ENCODE peak calls at places on chromosome 2, in nine cellular contexts. K, P, Z, H, L, N, V, R and Q are unnamed samples. For H3K36me3 and H3K27me3, the result is how much of the 10 kb centered on the place peaks cover.

GRCh38 chr2:102366406-102367112 is 11.0 kb downstream of the IL18R1 start:
- DNase-seq in L (no peak), Z (no peak), P (no peak), H (peak), N (no peak), V (peak), K (no peak), R (no peak), Q (no peak)

GRCh38 chr2:62293490-62294212 is 97.7 kb downstream of the B3GNT2 start:
- DNase-seq in K (peak), Z (peak), R (peak), P (peak), V (peak), N (no peak), L (peak), H (no peak), Q (peak)

GRCh38 chr2:239315308-239315707 is 85.5 kb downstream of the HDAC4 start:
- DNase-seq in R (no peak), L (no peak), N (no peak), Z (no peak), P (peak), K (no peak), H (no peak), V (no peak), Q (no peak)

GRCh38 chr2:15415748-15416147 is 145.4 kb downstream of the NBAS start:
- DNase-seq in H (no peak), R (no peak), K (no peak), N (no peak), Z (no peak), P (no peak), V (no peak), L (no peak), Q (no peak)

GRCh38 chr2:157587576-157587975 is 41.1 kb downstream of the ACVR1C start:
- DNase-seq in L (no peak), V (no peak), R (no peak), P (no peak), K (no peak), H (no peak), N (no peak), Z (no peak), Q (no peak)

GRCh38 chr2:215917953-215918620 is 95.3 kb downstream of the MREG start:
- DNase-seq in L (no peak), K (no peak), R (no peak), H (no peak), V (peak), P (no peak), N (peak), Z (no peak), Q (no peak)

GRCh38 chr2:99911711-99912110 is 230.7 kb downstream of the AFF3 start:
- DNase-seq in Z (no peak), L (no peak), K (no peak), N (no peak), P (no peak), V (no peak), R (no peak), H (no peak), Q (no peak)

GRCh38 chr2:149160701-149161217 is 122.3 kb downstream of the LYPD6B start:
- DNase-seq in L (no peak), H (peak), V (peak), R (no peak), Z (no peak), N (no peak), K (no peak), P (no peak), Q (no peak)

GRCh38 chr2:45170191-45170975 is 161.1 kb upstream of the SIX2 start:
- DNase-seq in K (no peak), N (no peak), H (no peak), L (no peak), Z (peak), R (no peak), V (peak), P (no peak), Q (peak)

DNA sequence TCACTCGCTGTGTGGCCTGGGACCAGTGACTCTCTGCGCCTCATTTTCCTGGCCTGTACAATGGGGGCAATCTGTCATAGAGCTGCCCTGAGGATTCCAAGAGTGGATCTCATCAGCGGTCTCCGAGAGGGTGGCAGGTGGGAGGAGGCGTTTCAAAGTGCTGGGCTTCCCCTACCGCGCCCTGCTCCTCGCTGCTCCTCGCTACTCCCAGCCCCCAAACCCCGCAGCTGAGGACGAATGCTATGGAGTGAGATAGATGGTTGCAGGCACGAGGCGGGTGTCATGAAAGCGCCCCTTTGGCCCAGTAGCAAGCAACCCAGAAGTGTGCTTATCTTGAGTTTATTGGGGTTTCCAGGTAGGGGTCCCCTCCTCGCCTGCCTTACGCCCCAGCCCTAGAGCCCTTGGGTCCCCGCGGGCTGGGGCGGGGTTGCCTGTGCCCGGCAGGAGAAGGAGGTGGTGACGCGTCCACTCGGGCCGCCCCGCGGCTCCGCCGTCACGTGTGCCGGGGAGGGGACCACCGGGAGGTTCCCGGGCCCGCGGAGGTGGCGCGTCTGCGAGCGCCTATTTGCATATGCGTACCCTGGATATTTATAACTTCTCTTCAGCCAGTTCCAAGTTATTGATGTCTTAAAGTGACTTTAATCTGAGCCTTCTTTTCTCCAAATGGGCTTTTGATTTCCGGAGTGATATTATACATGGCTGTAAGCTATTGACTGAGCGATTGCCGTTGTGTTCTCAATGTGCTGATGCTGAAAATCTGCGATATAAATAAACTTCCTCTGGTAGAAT is 263.8 kb downstream of the ATAD2B start:
- DNase-seq in L (no peak), R (peak), V (no peak), P (peak), H (no peak), N (no peak), Z (peak), K (no peak), Q (no peak)
- H3K4me3 ChIP-seq in L (peak), R (no peak), V (no peak), P (peak), H (no peak), N (no peak), Z (peak), K (no peak), Q (no peak)

GRCh38 chr2:68134554-68134953 is 23.1 kb upstream of the PNO1 start:
- DNase-seq in L (no peak), P (no peak), V (no peak), Z (no peak), K (no peak), R (no peak), H (no peak), N (no peak), Q (no peak)

GRCh38 chr2:68135448-68136320 is 22.0 kb upstream of the PNO1 start:
- DNase-seq in P (no peak), Z (no peak), R (no peak), K (no peak), H (no peak), N (no peak), L (no peak), V (no peak), Q (no peak)

GRCh38 chr2:68134120-68134519 is 23.6 kb upstream of the PNO1 start:
- DNase-seq in V (no peak), H (no peak), R (no peak), N (no peak), P (no peak), Z (no peak), K (no peak), L (no peak), Q (no peak)
- H3K36me3 ChIP-seq in V (under half), H (under half), R (under half), N (under half), P (under half), Z (under half), K (under half), L (under half), Q (under half)

GRCh38 chr2:50344509-50345106 is 687.3 kb downstream of the NRXN1 start:
- DNase-seq in N (no peak), P (no peak), R (no peak), V (no peak), H (no peak), K (no peak), Z (peak), L (no peak), Q (no peak)
- H3K27me3 ChIP-seq in N (under half), P (under half), R (under half), V (under half), H (under half), K (under half), Z (under half), L (under half), Q (under half)

GRCh38 chr2:39492095-39492590 is 55.1 kb upstream of the MAP4K3 start:
- DNase-seq in N (peak), H (no peak), R (no peak), P (no peak), L (no peak), K (peak), Z (no peak), V (peak), Q (peak)
- H3K4me3 ChIP-seq in N (no peak), H (no peak), R (no peak), P (no peak), L (no peak), K (no peak), Z (no peak), V (peak), Q (no peak)

GRCh38 chr2:112658301-112658700 is 12.6 kb downstream of the SLC20A1 start:
- DNase-seq in H (no peak), V (no peak), Z (no peak), R (no peak), K (no peak), L (no peak), P (no peak), N (no peak), Q (no peak)
- H3K36me3 ChIP-seq in H (half or more), V (under half), Z (half or more), R (under half), K (half or more), L (half or more), P (under half), N (half or more), Q (half or more)

GRCh38 chr2:85753035-85753524 is 711 bp upstream of the ATOH8 start:
- DNase-seq in K (no peak), R (no peak), H (no peak), L (no peak), P (no peak), V (no peak), N (no peak), Z (peak), Q (no peak)

GRCh38 chr2:85750509-85751299 is 3.1 kb upstream of the ATOH8 start:
- DNase-seq in K (peak), Z (peak), L (peak), R (peak), H (peak), P (peak), N (peak), V (no peak), Q (peak)

GRCh38 chr2:85751300-85751575 is 2.6 kb upstream of the ATOH8 start:
- DNase-seq in L (no peak), K (no peak), V (no peak), H (no peak), Z (no peak), N (no peak), P (no peak), R (no peak), Q (no peak)

GRCh38 chr2:85753525-85754312 is at the start of gene ATOH8:
- DNase-seq in P (peak), K (peak), L (peak), N (peak), H (no peak), V (peak), Z (peak), R (peak), Q (peak)

DNA sequence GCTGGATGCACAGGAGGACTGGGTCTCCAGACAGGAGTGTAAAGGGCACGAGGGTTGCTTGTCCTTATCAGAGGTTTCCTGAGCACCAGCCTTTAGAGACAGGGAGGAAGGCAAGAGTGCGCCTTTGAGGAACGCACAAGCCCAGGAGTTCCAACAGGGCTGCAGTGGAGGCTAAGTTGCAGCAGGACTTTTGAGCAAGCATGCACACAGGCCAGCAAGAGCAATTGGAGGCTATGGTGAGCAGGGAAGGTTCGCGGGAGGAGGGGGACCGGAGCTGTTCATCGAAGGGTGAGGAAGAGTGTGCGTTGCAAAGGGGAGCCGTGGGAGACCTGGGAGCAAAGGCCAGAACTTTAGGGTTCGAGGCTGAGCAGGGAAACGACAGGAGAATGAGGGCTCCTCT is 2.2 kb upstream of the ATOH8 start:
- DNase-seq in P (no peak), V (no peak), L (no peak), H (no peak), R (no peak), N (no peak), K (no peak), Z (no peak), Q (no peak)
- H3K27me3 ChIP-seq in P (under half), V (under half), L (under half), H (under half), R (under half), N (under half), K (half or more), Z (half or more), Q (under half)

GRCh38 chr2:207683879-207684627 is 27.4 kb upstream of the CCNYL1 start:
- DNase-seq in Z (no peak), L (no peak), N (peak), H (no peak), R (no peak), V (no peak), K (peak), P (no peak), Q (peak)

GRCh38 chr2:207676827-207677354 is 34.5 kb upstream of the CCNYL1 start:
- DNase-seq in K (peak), Z (no peak), L (no peak), P (no peak), V (peak), N (peak), H (no peak), R (no peak), Q (no peak)

GRCh38 chr2:207682557-207682956 is 28.9 kb upstream of the CCNYL1 start:
- DNase-seq in P (no peak), K (no peak), N (no peak), Z (no peak), L (no peak), V (no peak), R (no peak), H (no peak), Q (no peak)

GRCh38 chr2:207683438-207683837 is 28.0 kb upstream of the CCNYL1 start:
- DNase-seq in L (no peak), K (no peak), R (no peak), N (no peak), H (no peak), Z (no peak), V (no peak), P (no peak), Q (peak)

GRCh38 chr2:207681431-207681830 is 30.0 kb upstream of the CCNYL1 start:
- DNase-seq in L (no peak), V (no peak), Z (peak), H (no peak), R (peak), K (no peak), N (no peak), P (no peak), Q (no peak)
- H3K4me3 ChIP-seq in L (peak), V (no peak), Z (peak), H (no peak), R (no peak), K (no peak), N (no peak), P (no peak), Q (no peak)